ENCODE peak calls at places on chromosome 5, in ten cellular contexts. One of them, this sample, is unnamed.

GRCh38 chr5:40383719-40384651 is 295.7 kb upstream of the PTGER4 start:
- DNase-seq in B cell: no peak
- DNase-seq in ovary: no peak
- DNase-seq in CD8-positive, alpha-beta T cell: no peak
- DNase-seq in vagina: no peak
- DNase-seq in heart right ventricle: no peak
- DNase-seq in fibroblast of mammary gland: peak
- DNase-seq in IMR-90: peak
- DNase-seq in epithelial cell of esophagus: peak
- DNase-seq in WTC11: no peak
- DNase-seq in this sample: no peak

GRCh38 chr5:2660305-2660704 is 91.2 kb downstream of the IRX2 start:
- DNase-seq in B cell: no peak
- DNase-seq in ovary: no peak
- DNase-seq in CD8-positive, alpha-beta T cell: no peak
- DNase-seq in vagina: no peak
- DNase-seq in heart right ventricle: no peak
- DNase-seq in fibroblast of mammary gland: no peak
- DNase-seq in IMR-90: no peak
- DNase-seq in epithelial cell of esophagus: no peak
- DNase-seq in WTC11: no peak
- DNase-seq in this sample: no peak

GRCh38 chr5:120252839-120253238 is 211.3 kb upstream of the PRR16 start:
- DNase-seq in B cell: no peak
- DNase-seq in ovary: no peak
- DNase-seq in CD8-positive, alpha-beta T cell: no peak
- DNase-seq in vagina: no peak
- DNase-seq in heart right ventricle: no peak
- DNase-seq in fibroblast of mammary gland: peak
- DNase-seq in IMR-90: peak
- DNase-seq in epithelial cell of esophagus: peak
- DNase-seq in WTC11: no peak
- DNase-seq in this sample: no peak

GRCh38 chr5:61471352-61471751 is 139.3 kb downstream of the ZSWIM6 start:
- DNase-seq in B cell: no peak
- DNase-seq in ovary: no peak
- DNase-seq in CD8-positive, alpha-beta T cell: no peak
- DNase-seq in vagina: no peak
- DNase-seq in heart right ventricle: no peak
- DNase-seq in fibroblast of mammary gland: no peak
- DNase-seq in IMR-90: no peak
- DNase-seq in epithelial cell of esophagus: no peak
- DNase-seq in WTC11: no peak
- DNase-seq in this sample: no peak

GRCh38 chr5:107544476-107544875 is 126.3 kb downstream of the EFNA5 start:
- DNase-seq in B cell: no peak
- DNase-seq in ovary: no peak
- DNase-seq in CD8-positive, alpha-beta T cell: no peak
- DNase-seq in vagina: no peak
- DNase-seq in heart right ventricle: no peak
- DNase-seq in fibroblast of mammary gland: no peak
- DNase-seq in IMR-90: no peak
- DNase-seq in epithelial cell of esophagus: no peak
- DNase-seq in WTC11: no peak
- DNase-seq in this sample: no peak

GRCh38 chr5:1413611-1414241 is 31.5 kb downstream of the SLC6A3 start:
- DNase-seq in B cell: no peak
- DNase-seq in ovary: no peak
- DNase-seq in CD8-positive, alpha-beta T cell: no peak
- DNase-seq in vagina: no peak
- DNase-seq in heart right ventricle: no peak
- DNase-seq in fibroblast of mammary gland: no peak
- DNase-seq in IMR-90: no peak
- DNase-seq in epithelial cell of esophagus: no peak
- DNase-seq in WTC11: no peak
- DNase-seq in this sample: no peak

GRCh38 chr5:126732716-126733115 is 44.2 kb upstream of the LMNB1 start:
- DNase-seq in B cell: no peak
- DNase-seq in ovary: no peak
- DNase-seq in CD8-positive, alpha-beta T cell: no peak
- DNase-seq in vagina: no peak
- DNase-seq in heart right ventricle: no peak
- DNase-seq in fibroblast of mammary gland: no peak
- DNase-seq in IMR-90: no peak
- DNase-seq in epithelial cell of esophagus: no peak
- DNase-seq in WTC11: no peak
- DNase-seq in this sample: no peak

GRCh38 chr5:142587354-142587965 is 98.4 kb downstream of the FGF1 start:
- DNase-seq in B cell: no peak
- DNase-seq in ovary: no peak
- DNase-seq in CD8-positive, alpha-beta T cell: no peak
- DNase-seq in vagina: no peak
- DNase-seq in heart right ventricle: no peak
- DNase-seq in fibroblast of mammary gland: peak
- DNase-seq in IMR-90: peak
- DNase-seq in epithelial cell of esophagus: peak
- DNase-seq in WTC11: peak
- DNase-seq in this sample: no peak

DNA sequence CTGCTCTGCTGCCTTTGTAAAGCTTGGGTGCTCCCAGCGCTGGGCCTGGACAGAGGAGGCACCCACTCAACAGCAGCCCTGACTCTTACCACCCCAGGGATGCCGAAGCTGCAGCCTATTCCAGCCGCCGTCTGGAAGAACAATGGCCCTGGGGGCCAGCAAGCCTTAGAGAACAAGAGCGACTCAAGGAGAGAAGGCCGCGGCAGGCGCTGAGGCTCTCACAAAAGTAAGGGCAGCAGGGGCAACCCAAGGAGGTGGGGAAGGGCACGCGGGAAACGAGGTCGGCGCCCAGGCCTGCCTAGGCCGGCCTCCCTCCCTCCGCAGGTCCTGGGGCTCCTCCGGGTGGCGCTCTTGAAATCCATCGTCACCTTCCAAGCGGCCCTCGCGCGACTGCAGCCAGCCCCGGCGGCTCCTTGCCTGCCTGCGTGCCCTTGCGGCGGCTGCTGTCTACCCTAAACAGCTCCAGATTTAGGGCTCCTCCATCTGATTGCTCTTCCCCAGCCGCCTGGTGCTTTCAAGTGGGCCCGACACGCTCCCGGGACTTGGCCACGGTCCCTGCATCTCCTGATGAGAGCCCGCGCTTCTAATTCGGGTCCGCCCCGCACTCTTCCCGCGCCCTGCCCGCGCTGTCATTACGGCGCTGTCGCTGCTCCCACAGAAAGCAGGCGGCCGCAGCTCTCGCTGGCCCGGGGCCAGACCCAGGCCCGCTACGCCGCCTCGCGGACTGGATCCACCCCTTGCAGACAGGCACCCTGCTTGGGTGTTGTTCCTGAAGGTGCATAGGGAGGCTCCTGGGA is 213.3 kb downstream of the SEMA6A start:
- DNase-seq in B cell: no peak
- DNase-seq in ovary: peak
- DNase-seq in CD8-positive, alpha-beta T cell: no peak
- DNase-seq in vagina: no peak
- DNase-seq in heart right ventricle: peak
- DNase-seq in fibroblast of mammary gland: peak
- DNase-seq in IMR-90: no peak
- DNase-seq in epithelial cell of esophagus: peak
- DNase-seq in WTC11: peak
- DNase-seq in this sample: no peak
- TF ChIP-seq CTCF in B cell: no peak
- TF ChIP-seq CTCF in ovary: no peak
- TF ChIP-seq CTCF in CD8-positive, alpha-beta T cell: no peak
- TF ChIP-seq CTCF in vagina: no peak
- TF ChIP-seq CTCF in heart right ventricle: peak
- TF ChIP-seq CTCF in fibroblast of mammary gland: no peak
- TF ChIP-seq CTCF in IMR-90: no peak
- TF ChIP-seq CTCF in epithelial cell of esophagus: peak
- TF ChIP-seq CTCF in WTC11: peak
- TF ChIP-seq CTCF in this sample: no peak

GRCh38 chr5:172633403-172633970 is 7.6 kb upstream of the NEURL1B start:
- DNase-seq in B cell: no peak
- DNase-seq in ovary: no peak
- DNase-seq in CD8-positive, alpha-beta T cell: no peak
- DNase-seq in vagina: no peak
- DNase-seq in heart right ventricle: no peak
- DNase-seq in fibroblast of mammary gland: no peak
- DNase-seq in IMR-90: no peak
- DNase-seq in epithelial cell of esophagus: no peak
- DNase-seq in WTC11: no peak
- DNase-seq in this sample: no peak

GRCh38 chr5:172630082-172630481 is 11.0 kb upstream of the NEURL1B start:
- DNase-seq in B cell: no peak
- DNase-seq in ovary: no peak
- DNase-seq in CD8-positive, alpha-beta T cell: no peak
- DNase-seq in vagina: no peak
- DNase-seq in heart right ventricle: no peak
- DNase-seq in fibroblast of mammary gland: no peak
- DNase-seq in IMR-90: no peak
- DNase-seq in epithelial cell of esophagus: no peak
- DNase-seq in WTC11: no peak
- DNase-seq in this sample: no peak

GRCh38 chr5:172632346-172633092 is 8.5 kb upstream of the NEURL1B start:
- DNase-seq in B cell: no peak
- DNase-seq in ovary: no peak
- DNase-seq in CD8-positive, alpha-beta T cell: no peak
- DNase-seq in vagina: no peak
- DNase-seq in heart right ventricle: no peak
- DNase-seq in fibroblast of mammary gland: no peak
- DNase-seq in IMR-90: no peak
- DNase-seq in epithelial cell of esophagus: no peak
- DNase-seq in WTC11: no peak
- DNase-seq in this sample: no peak

GRCh38 chr5:172630482-172630881 is 10.6 kb upstream of the NEURL1B start:
- DNase-seq in B cell: no peak
- DNase-seq in ovary: no peak
- DNase-seq in CD8-positive, alpha-beta T cell: no peak
- DNase-seq in vagina: no peak
- DNase-seq in heart right ventricle: no peak
- DNase-seq in fibroblast of mammary gland: no peak
- DNase-seq in IMR-90: no peak
- DNase-seq in epithelial cell of esophagus: no peak
- DNase-seq in WTC11: no peak
- DNase-seq in this sample: no peak

DNA sequence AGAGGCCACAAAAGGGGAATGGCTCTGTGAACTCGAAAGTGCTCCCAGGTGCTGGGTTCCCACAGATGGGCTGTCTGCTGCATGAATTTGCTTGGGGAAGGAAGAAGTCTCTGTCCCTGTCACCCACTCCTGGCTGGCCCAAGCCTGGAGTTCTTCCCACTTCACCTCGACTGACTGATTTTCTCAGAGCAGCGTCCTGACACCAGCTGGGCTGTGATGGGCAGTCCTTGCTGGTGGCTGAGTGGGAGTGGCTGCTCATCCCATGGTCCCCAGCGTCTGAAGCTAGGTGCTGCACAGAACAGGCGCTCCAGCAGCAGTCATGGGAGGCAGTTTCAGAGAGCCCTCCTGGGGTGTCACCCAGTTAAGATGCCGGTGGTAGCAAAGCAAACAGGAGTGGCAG is 10.1 kb upstream of the NEURL1B start:
- DNase-seq in B cell: no peak
- DNase-seq in ovary: no peak
- DNase-seq in CD8-positive, alpha-beta T cell: no peak
- DNase-seq in vagina: no peak
- DNase-seq in heart right ventricle: no peak
- DNase-seq in fibroblast of mammary gland: no peak
- DNase-seq in IMR-90: no peak
- DNase-seq in epithelial cell of esophagus: no peak
- DNase-seq in WTC11: no peak
- DNase-seq in this sample: no peak
- TF ChIP-seq CTCF in B cell: no peak
- TF ChIP-seq CTCF in ovary: no peak
- TF ChIP-seq CTCF in CD8-positive, alpha-beta T cell: no peak
- TF ChIP-seq CTCF in vagina: no peak
- TF ChIP-seq CTCF in heart right ventricle: no peak
- TF ChIP-seq CTCF in fibroblast of mammary gland: no peak
- TF ChIP-seq CTCF in IMR-90: no peak
- TF ChIP-seq CTCF in epithelial cell of esophagus: no peak
- TF ChIP-seq CTCF in WTC11: no peak
- TF ChIP-seq CTCF in this sample: no peak

DNA sequence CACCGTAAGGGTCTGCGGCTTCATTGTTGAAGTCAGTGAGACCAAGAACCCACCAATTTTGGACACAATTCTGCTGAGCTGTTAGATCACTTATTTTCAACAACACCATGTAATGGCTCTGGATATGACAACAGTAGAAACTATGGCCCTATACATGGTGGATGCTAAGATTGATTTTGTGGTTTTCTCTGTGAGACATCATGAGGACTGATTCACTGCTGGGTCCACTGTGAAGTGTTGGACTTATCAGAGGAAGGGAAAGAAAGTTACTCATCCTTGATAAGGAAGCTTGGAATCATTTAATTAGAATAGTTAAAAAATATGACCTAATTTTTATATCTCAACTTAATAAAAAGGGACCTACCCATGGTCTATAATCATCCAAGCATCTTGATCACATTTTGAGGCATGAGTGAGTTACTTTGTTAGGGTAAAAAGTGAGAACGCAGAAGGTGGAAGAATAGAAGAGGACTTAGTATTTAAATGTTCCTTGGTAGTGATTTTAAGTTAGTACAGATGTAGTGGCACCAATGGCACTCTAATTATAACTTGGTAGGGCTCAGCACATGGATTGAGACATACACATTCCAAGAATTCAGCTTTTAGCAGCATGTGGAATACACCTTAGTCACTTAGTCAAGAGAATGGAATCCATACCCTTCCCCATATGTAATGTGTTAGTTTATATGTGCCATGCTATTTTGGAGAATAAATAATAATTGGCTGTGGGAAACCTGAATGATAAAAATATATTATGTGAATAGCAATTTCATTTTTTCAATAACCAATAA is 123.5 kb upstream of the CD180 start:
- DNase-seq in B cell: no peak
- DNase-seq in ovary: no peak
- DNase-seq in CD8-positive, alpha-beta T cell: no peak
- DNase-seq in vagina: no peak
- DNase-seq in heart right ventricle: no peak
- DNase-seq in fibroblast of mammary gland: peak
- DNase-seq in IMR-90: peak
- DNase-seq in epithelial cell of esophagus: peak
- DNase-seq in WTC11: no peak
- DNase-seq in this sample: no peak
- TF ChIP-seq CTCF in B cell: no peak
- TF ChIP-seq CTCF in ovary: no peak
- TF ChIP-seq CTCF in CD8-positive, alpha-beta T cell: no peak
- TF ChIP-seq CTCF in vagina: no peak
- TF ChIP-seq CTCF in heart right ventricle: no peak
- TF ChIP-seq CTCF in fibroblast of mammary gland: no peak
- TF ChIP-seq CTCF in IMR-90: no peak
- TF ChIP-seq CTCF in epithelial cell of esophagus: no peak
- TF ChIP-seq CTCF in WTC11: no peak
- TF ChIP-seq CTCF in this sample: no peak

DNA sequence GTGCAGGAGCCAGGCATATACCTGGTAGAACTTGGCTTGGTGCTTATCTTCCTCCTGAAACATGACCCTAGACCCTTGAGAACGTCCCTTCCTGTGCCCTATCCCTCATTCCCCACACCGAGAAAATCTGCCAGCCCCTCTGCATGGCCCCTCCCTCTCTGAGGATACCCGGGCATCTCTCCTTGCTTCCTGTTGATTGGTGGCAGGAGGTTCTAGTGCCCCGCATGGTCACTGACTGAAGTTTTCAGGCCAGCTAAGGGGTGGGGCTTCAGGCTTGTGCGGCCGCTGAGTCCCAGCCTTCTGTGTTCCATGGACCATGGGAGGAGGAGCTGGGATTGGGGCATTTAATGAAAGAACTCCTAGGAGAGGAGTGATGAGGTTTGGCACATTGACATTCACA is 22.8 kb downstream of the IGIP start:
- DNase-seq in B cell: no peak
- DNase-seq in ovary: no peak
- DNase-seq in CD8-positive, alpha-beta T cell: no peak
- DNase-seq in vagina: no peak
- DNase-seq in heart right ventricle: no peak
- DNase-seq in fibroblast of mammary gland: peak
- DNase-seq in IMR-90: no peak
- DNase-seq in epithelial cell of esophagus: no peak
- DNase-seq in WTC11: peak
- DNase-seq in this sample: no peak
- TF ChIP-seq CTCF in B cell: no peak
- TF ChIP-seq CTCF in ovary: no peak
- TF ChIP-seq CTCF in CD8-positive, alpha-beta T cell: no peak
- TF ChIP-seq CTCF in vagina: no peak
- TF ChIP-seq CTCF in heart right ventricle: no peak
- TF ChIP-seq CTCF in fibroblast of mammary gland: no peak
- TF ChIP-seq CTCF in IMR-90: no peak
- TF ChIP-seq CTCF in epithelial cell of esophagus: no peak
- TF ChIP-seq CTCF in WTC11: no peak
- TF ChIP-seq CTCF in this sample: no peak

This sample was measured in natural killer cell.